ENCODE peak calls at places on chromosomes 1 and 21, in six cellular contexts. Z is HCT116, J is neuronal stem cell, T is colonic mucosa, I is fibroblast of lung, U is trophoblast cell. E is an unnamed sample.

GRCh38 chr1:81834921-81835698 is 34.4 kb downstream of the ADGRL2 start:
- DNase-seq in Z (no peak), J (no peak), T (no peak), I (peak), U (no peak), E (no peak)

GRCh38 chr1:18234790-18235242 is 127.2 kb downstream of the IGSF21 start:
- DNase-seq in Z (peak), J (peak), T (peak), I (no peak), U (peak), E (peak)

GRCh38 chr1:63590161-63590560 is 3.0 kb upstream of the PGM1 start:
- DNase-seq in Z (no peak), J (no peak), T (no peak), I (peak), U (no peak), E (no peak)

GRCh38 chr1:221670081-221670480 is 71.8 kb downstream of the DUSP10 start:
- DNase-seq in Z (no peak), J (no peak), T (no peak), I (peak), U (no peak), E (no peak)

GRCh38 chr1:229874150-229874549 is 192.9 kb upstream of the GALNT2 start:
- DNase-seq in Z (no peak), J (no peak), T (no peak), I (peak), U (no peak), E (no peak)

GRCh38 chr1:56626546-56626945 is 18.6 kb upstream of the PRKAA2 start:
- DNase-seq in Z (no peak), J (no peak), T (no peak), I (peak), U (no peak), E (no peak)

GRCh38 chr1:34984435-34985062 is 598 bp downstream of the TMEM35B start:
- DNase-seq in Z (no peak), J (no peak), T (peak), I (peak), U (peak), E (peak)

GRCh38 chr1:97925161-97925560 is 4.3 kb upstream of the DPYD start:
- DNase-seq in Z (no peak), J (no peak), T (no peak), I (no peak), U (no peak), E (peak)

GRCh38 chr21:15669247-15669646 is 60.5 kb upstream of the USP25 start:
- DNase-seq in Z (no peak), J (no peak), T (no peak), I (peak), U (no peak), E (peak)

GRCh38 chr1:145917595-145917994 is 922 bp downstream of the PEX11B start:
- DNase-seq in Z (no peak), J (no peak), T (no peak), I (no peak), U (no peak), E (peak)

GRCh38 chr1:147168626-147169058 is 3.6 kb downstream of the PRKAB2 start:
- DNase-seq in Z (no peak), J (no peak), T (peak), I (peak), U (peak), E (peak)

GRCh38 chr1:233614743-233615521 is 1.0 kb downstream of the KCNK1 start:
- DNase-seq in Z (no peak), J (no peak), T (peak), I (no peak), U (peak), E (peak)

GRCh38 chr1:8456306-8456912 is 138.5 kb downstream of the SLC45A1 start:
- DNase-seq in Z (no peak), J (no peak), T (no peak), I (peak), U (peak), E (no peak)

GRCh38 chr1:232150770-232151548 is 479.0 kb downstream of the SIPA1L2 start:
- DNase-seq in Z (no peak), J (no peak), T (no peak), I (no peak), U (peak), E (peak)

GRCh38 chr1:245867724-245868123 is 639.4 kb downstream of the SMYD3 start:
- DNase-seq in Z (no peak), J (no peak), T (no peak), I (no peak), U (no peak), E (no peak)

GRCh38 chr21:46003575-46004007 is 22.0 kb downstream of the COL6A1 start:
- DNase-seq in Z (no peak), J (no peak), T (peak), I (no peak), U (no peak), E (no peak)

GRCh38 chr1:175978926-175979325 is 228.2 kb downstream of the COP1 start:
- DNase-seq in Z (no peak), J (no peak), T (no peak), I (peak), U (no peak), E (no peak)

GRCh38 chr1:189269011-189269410 is 1208.7 kb downstream of the BRINP3 start:
- DNase-seq in Z (peak), J (peak), T (no peak), I (peak), U (peak), E (peak)

GRCh38 chr1:14294860-14295259 is 303.6 kb upstream of the KAZN start:
- DNase-seq in Z (no peak), J (no peak), T (no peak), I (peak), U (peak), E (no peak)

GRCh38 chr1:64933296-64934070 is 32.9 kb downstream of the JAK1 start:
- DNase-seq in Z (no peak), J (no peak), T (no peak), I (peak), U (peak), E (no peak)

GRCh38 chr1:28437260-28437923 is 67.9 kb downstream of the PHACTR4 start:
- DNase-seq in Z (peak), J (peak), T (peak), I (peak), U (peak), E (peak)

GRCh38 chr1:115036814-115037535 is 7.3 kb downstream of the TSHB start:
- DNase-seq in Z (no peak), J (no peak), T (no peak), I (peak), U (peak), E (peak)

GRCh38 chr21:43775190-43775589 is 918 bp downstream of the CSTB start:
- DNase-seq in Z (no peak), J (no peak), T (no peak), I (no peak), U (no peak), E (no peak)

GRCh38 chr1:227192163-227192562 is 126.1 kb downstream of the CDC42BPA start:
- DNase-seq in Z (no peak), J (no peak), T (peak), I (peak), U (peak), E (peak)

GRCh38 chr1:43172532-43172972 is 422 bp downstream of the CFAP57 start:
- DNase-seq in Z (peak), J (peak), T (peak), I (peak), U (peak), E (peak)

GRCh38 chr21:34576043-34576466 is 38.9 kb downstream of the RCAN1 start:
- DNase-seq in Z (no peak), J (no peak), T (peak), I (peak), U (peak), E (no peak)

GRCh38 chr1:149937779-149938178 is 1.1 kb upstream of the MTMR11 start:
- DNase-seq in Z (no peak), J (no peak), T (no peak), I (peak), U (no peak), E (no peak)

GRCh38 chr1:246587606-246588005 is 21.4 kb downstream of the CNST start:
- DNase-seq in Z (no peak), J (no peak), T (no peak), I (peak), U (peak), E (no peak)

GRCh38 chr1:174740248-174740990 is 259.3 kb upstream of the CACYBP start:
- DNase-seq in Z (no peak), J (no peak), T (no peak), I (peak), U (peak), E (no peak)

GRCh38 chr1:246215505-246215893 is 291.6 kb downstream of the SMYD3 start:
- DNase-seq in Z (no peak), J (no peak), T (no peak), I (no peak), U (peak), E (no peak)

GRCh38 chr1:169312084-169312954 is 55.3 kb downstream of the NME7 start:
- DNase-seq in Z (peak), J (no peak), T (no peak), I (peak), U (peak), E (peak)

GRCh38 chr1:37480125-37480466 is 5.7 kb downstream of the ZC3H12A start:
- DNase-seq in Z (no peak), J (no peak), T (no peak), I (no peak), U (no peak), E (no peak)

GRCh38 chr1:219798283-219799030 is 129.9 kb downstream of the SLC30A10 start:
- DNase-seq in Z (no peak), J (no peak), T (no peak), I (peak), U (peak), E (no peak)

GRCh38 chr1:154861607-154862094 is 8.4 kb downstream of the KCNN3 start:
- DNase-seq in Z (no peak), J (no peak), T (no peak), I (peak), U (no peak), E (no peak)

GRCh38 chr1:6027591-6027990 is 18.1 kb upstream of the KCNAB2 start:
- DNase-seq in Z (no peak), J (no peak), T (no peak), I (no peak), U (no peak), E (no peak)

GRCh38 chr1:12144236-12144635 is 22.6 kb upstream of the TNFRSF1B start:
- DNase-seq in Z (no peak), J (no peak), T (peak), I (no peak), U (peak), E (no peak)

GRCh38 chr1:12142891-12143630 is 23.7 kb upstream of the TNFRSF1B start:
- DNase-seq in Z (no peak), J (no peak), T (no peak), I (no peak), U (no peak), E (no peak)

GRCh38 chr1:12144969-12145368 is 21.8 kb upstream of the TNFRSF1B start:
- DNase-seq in Z (no peak), J (no peak), T (no peak), I (no peak), U (no peak), E (no peak)

GRCh38 chr1:12142141-12142823 is 24.5 kb upstream of the TNFRSF1B start:
- DNase-seq in Z (no peak), J (peak), T (no peak), I (no peak), U (peak), E (no peak)

GRCh38 chr1:12143631-12144155 is 23.1 kb upstream of the TNFRSF1B start:
- DNase-seq in Z (no peak), J (no peak), T (peak), I (peak), U (peak), E (no peak)
- H3K9ac ChIP-seq in Z (no peak), J (no peak), T (peak), I (peak), U (no peak), E (no peak)

DNA sequence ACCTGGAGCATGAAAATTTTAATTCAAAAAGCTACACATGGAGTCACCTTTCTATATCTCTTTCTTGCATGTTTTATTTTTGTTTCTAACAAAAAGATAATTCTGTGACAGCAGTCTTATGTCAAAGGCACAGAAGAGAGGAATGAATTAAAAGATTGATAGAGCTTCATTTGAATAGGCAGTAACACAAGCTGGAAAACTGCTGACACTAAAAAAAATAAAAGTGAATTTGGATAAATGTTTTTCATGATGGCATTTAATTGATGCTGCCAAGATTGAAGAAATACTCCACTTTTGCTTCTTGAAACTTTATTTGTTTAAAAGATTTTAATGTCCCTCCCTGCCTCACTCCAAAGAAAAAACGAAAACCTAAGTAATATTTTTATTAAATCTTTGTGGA is 887.4 kb downstream of the PLA2G4A start:
- DNase-seq in Z (no peak), J (no peak), T (no peak), I (no peak), U (no peak), E (no peak)
- H3K9ac ChIP-seq in Z (no peak), J (no peak), T (no peak), I (no peak), U (no peak), E (no peak)

GRCh38 chr1:3074297-3074741 is 5.3 kb downstream of the PRDM16 start:
- DNase-seq in Z (no peak), J (no peak), T (no peak), I (peak), U (no peak), E (peak)
- H3K9ac ChIP-seq in Z (no peak), J (no peak), T (no peak), I (no peak), U (no peak), E (no peak)

GRCh38 chr1:67832737-67833594 is at the start of gene GNG12:
- DNase-seq in Z (peak), J (peak), T (peak), I (peak), U (peak), E (peak)

GRCh38 chr1:67827688-67828087 is 5.6 kb downstream of the GNG12 start:
- DNase-seq in Z (no peak), J (no peak), T (no peak), I (no peak), U (no peak), E (no peak)

GRCh38 chr1:67831850-67832513 is 1.3 kb downstream of the GNG12 start:
- DNase-seq in Z (peak), J (peak), T (peak), I (peak), U (peak), E (peak)

GRCh38 chr1:67830928-67831596 is 2.2 kb downstream of the GNG12 start:
- DNase-seq in Z (no peak), J (no peak), T (no peak), I (no peak), U (no peak), E (no peak)

DNA sequence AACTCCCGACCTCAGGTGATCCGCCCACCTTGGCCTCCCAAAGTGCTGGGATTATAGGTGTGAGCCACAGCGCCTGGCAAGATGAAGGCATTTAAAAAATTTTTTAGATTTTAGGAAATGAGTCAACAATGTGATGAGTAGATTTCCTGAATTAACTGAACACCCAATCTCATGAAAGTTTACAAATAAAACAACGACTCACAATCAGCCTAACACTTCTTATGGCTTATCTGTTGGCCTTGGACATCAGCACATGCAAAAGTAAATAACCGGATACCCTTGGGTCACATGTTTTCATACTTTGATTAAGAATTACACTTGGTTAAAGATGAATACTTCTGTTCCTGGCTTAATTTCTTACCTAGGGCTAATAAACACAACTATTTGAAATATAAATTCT is 3.0 kb downstream of the GNG12 start:
- DNase-seq in Z (no peak), J (no peak), T (no peak), I (peak), U (peak), E (no peak)
- H3K9ac ChIP-seq in Z (no peak), J (no peak), T (no peak), I (no peak), U (no peak), E (no peak)

GRCh38 chr1:84606977-84607376 is 32.7 kb upstream of the CTBS start:
- DNase-seq in Z (no peak), J (no peak), T (no peak), I (no peak), U (no peak), E (no peak)

GRCh38 chr1:84600796-84601195 is 26.6 kb upstream of the CTBS start:
- DNase-seq in Z (no peak), J (no peak), T (no peak), I (peak), U (no peak), E (no peak)

GRCh38 chr1:84603941-84604830 is 29.9 kb upstream of the CTBS start:
- DNase-seq in Z (peak), J (no peak), T (no peak), I (peak), U (peak), E (peak)

GRCh38 chr1:84605157-84605556 is 30.9 kb upstream of the CTBS start:
- DNase-seq in Z (no peak), J (no peak), T (no peak), I (no peak), U (no peak), E (no peak)

GRCh38 chr1:84603223-84603622 is 29.0 kb upstream of the CTBS start:
- DNase-seq in Z (no peak), J (no peak), T (no peak), I (peak), U (no peak), E (peak)
- H3K9ac ChIP-seq in Z (peak), J (no peak), T (no peak), I (no peak), U (no peak), E (no peak)

GRCh38 chr1:46526013-46526688 is 25.3 kb downstream of the KNCN start:
- DNase-seq in Z (no peak), J (no peak), T (no peak), I (no peak), U (no peak), E (no peak)
- H3K9ac ChIP-seq in Z (no peak), J (no peak), T (no peak), I (no peak), U (no peak), E (no peak)

GRCh38 chr21:44854664-44855446 is 18.6 kb downstream of the PTTG1IP start:
- DNase-seq in Z (no peak), J (no peak), T (no peak), I (no peak), U (no peak), E (no peak)

GRCh38 chr21:44855572-44855971 is 17.9 kb downstream of the PTTG1IP start:
- DNase-seq in Z (no peak), J (no peak), T (no peak), I (no peak), U (no peak), E (no peak)

GRCh38 chr21:44854391-44854663 is 19.2 kb downstream of the PTTG1IP start:
- DNase-seq in Z (no peak), J (no peak), T (no peak), I (no peak), U (no peak), E (no peak)

GRCh38 chr21:44856131-44856530 is 17.4 kb downstream of the PTTG1IP start:
- DNase-seq in Z (no peak), J (no peak), T (no peak), I (no peak), U (no peak), E (no peak)

GRCh38 chr21:44853601-44854390 is 19.7 kb downstream of the PTTG1IP start:
- DNase-seq in Z (no peak), J (no peak), T (peak), I (no peak), U (no peak), E (no peak)
- H3K9ac ChIP-seq in Z (no peak), J (peak), T (no peak), I (no peak), U (no peak), E (no peak)

DNA sequence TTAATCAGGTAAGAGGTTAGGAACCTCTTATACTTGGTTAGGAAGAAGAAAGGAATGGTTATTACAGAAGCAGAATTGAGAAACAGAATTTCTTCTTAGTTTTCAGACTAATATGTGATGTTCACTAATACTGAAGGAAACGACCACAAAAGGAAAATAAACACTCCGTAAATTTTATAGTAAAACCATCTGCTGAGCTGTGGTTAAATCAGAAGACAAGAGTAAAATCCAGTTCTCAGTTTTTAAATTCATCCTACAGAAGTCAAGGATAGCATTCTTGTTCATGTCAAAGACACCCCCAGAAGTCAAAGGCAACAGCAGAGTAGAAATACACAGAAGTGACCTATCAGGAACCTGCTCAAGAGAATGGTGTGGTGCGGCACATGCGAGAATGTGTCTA is 111.3 kb downstream of the SMYD2 start:
- DNase-seq in Z (no peak), J (no peak), T (no peak), I (peak), U (no peak), E (no peak)
- H3K9ac ChIP-seq in Z (no peak), J (no peak), T (no peak), I (no peak), U (no peak), E (no peak)

GRCh38 chr1:3455630-3456448 is 1.4 kb downstream of the ARHGEF16 start:
- DNase-seq in Z (no peak), J (no peak), T (no peak), I (no peak), U (no peak), E (no peak)

GRCh38 chr1:3456449-3456963 is 2.0 kb downstream of the ARHGEF16 start:
- DNase-seq in Z (no peak), J (no peak), T (peak), I (no peak), U (no peak), E (no peak)

GRCh38 chr1:3453203-3453761 is 1.2 kb upstream of the ARHGEF16 start:
- DNase-seq in Z (peak), J (peak), T (peak), I (peak), U (peak), E (peak)

GRCh38 chr1:3453891-3454810 is at the start of gene ARHGEF16:
- DNase-seq in Z (peak), J (peak), T (peak), I (peak), U (peak), E (peak)

GRCh38 chr1:3454811-3455618 is 550 bp downstream of the ARHGEF16 start:
- DNase-seq in Z (no peak), J (peak), T (peak), I (no peak), U (peak), E (peak)
- H3K9ac ChIP-seq in Z (peak), J (peak), T (peak), I (no peak), U (no peak), E (peak)

E was measured in mesendoderm.